ENCODE peak calls at places on chromosomes 5 and 9, in four cellular contexts. D, K, N and T are unnamed samples.

GRCh38 chr5:132008961-132009680 is 2.3 kb downstream of the ACSL6 start:
- DNase-seq in K (no peak), D (no peak), N (no peak), T (peak)

GRCh38 chr5:23112237-23112636 is 259.1 kb upstream of the CDH12 start:
- DNase-seq in D (no peak), K (no peak), N (no peak), T (no peak)

GRCh38 chr5:119468286-119468685 is 16.0 kb downstream of the HSD17B4 start:
- DNase-seq in D (no peak), N (no peak), K (no peak), T (no peak)

GRCh38 chr9:4297795-4298254 is 2.0 kb downstream of the GLIS3 start:
- DNase-seq in D (no peak), K (peak), N (peak), T (peak)

GRCh38 chr5:1797109-1797800 is 2.4 kb downstream of the MRPL36 start:
- DNase-seq in K (no peak), D (no peak), N (no peak), T (no peak)

GRCh38 chr5:179288101-179288808 is 57.0 kb downstream of the ADAMTS2 start:
- DNase-seq in K (no peak), N (no peak), D (no peak), T (no peak)

GRCh38 chr9:131627846-131628820 is 82.8 kb downstream of the PRRT1B start:
- DNase-seq in K (no peak), D (no peak), N (peak), T (no peak)

GRCh38 chr5:27020965-27021364 is 17.4 kb downstream of the CDH9 start:
- DNase-seq in K (no peak), D (no peak), N (peak), T (no peak)

GRCh38 chr9:18662320-18662719 is 188.4 kb downstream of the ADAMTSL1 start:
- DNase-seq in N (no peak), D (no peak), K (no peak), T (peak)
- H3K56ac ChIP-seq in N (no peak), D (no peak), K (no peak), T (no peak)

GRCh38 chr9:89012294-89013042 is 21.2 kb downstream of the S1PR3 start:
- DNase-seq in D (no peak), N (no peak), K (no peak), T (peak)
- H3K56ac ChIP-seq in D (no peak), N (no peak), K (no peak), T (no peak)

GRCh38 chr5:139641116-139642080 is 6.8 kb upstream of the CXXC5 start:
- DNase-seq in D (peak), N (no peak), K (no peak), T (no peak)
- H3K56ac ChIP-seq in D (no peak), N (no peak), K (no peak), T (peak)

GRCh38 chr5:143279698-143280097 is 123.8 kb downstream of the NR3C1 start:
- DNase-seq in D (no peak), K (peak), N (peak), T (peak)

GRCh38 chr5:143275871-143276363 is 127.6 kb downstream of the NR3C1 start:
- DNase-seq in D (no peak), N (no peak), K (no peak), T (no peak)

GRCh38 chr5:143274952-143275351 is 128.5 kb downstream of the NR3C1 start:
- DNase-seq in K (no peak), N (no peak), D (no peak), T (no peak)

GRCh38 chr5:143277536-143277935 is 126.0 kb downstream of the NR3C1 start:
- DNase-seq in K (no peak), D (no peak), N (no peak), T (no peak)
- H3K56ac ChIP-seq in K (no peak), D (no peak), N (no peak), T (no peak)

GRCh38 chr5:121725450-121725849 is 126.2 kb upstream of the FTMT start:
- DNase-seq in D (no peak), N (no peak), K (no peak), T (no peak)
- H3K56ac ChIP-seq in D (no peak), N (no peak), K (no peak), T (no peak)

DNA sequence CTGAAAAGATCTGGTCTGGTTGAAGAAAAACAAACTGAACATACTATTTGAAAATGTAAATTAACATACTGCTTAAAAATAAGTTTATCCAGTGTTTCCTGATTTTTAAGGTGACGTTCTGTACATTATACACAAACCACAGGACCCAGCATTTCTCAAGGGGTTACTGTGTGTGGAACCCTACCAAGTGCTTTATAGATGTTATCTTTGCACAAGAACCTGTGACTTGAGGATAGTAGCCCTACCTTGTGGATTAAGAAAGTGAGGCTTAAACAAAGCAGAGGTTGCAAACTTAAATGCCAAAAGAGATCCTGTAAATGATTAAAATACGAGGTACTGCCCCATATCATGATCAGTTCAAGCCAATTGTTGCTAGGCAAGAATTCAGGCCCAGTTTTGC is 4.7 kb downstream of the KLF9 start:
- DNase-seq in N (no peak), D (no peak), K (no peak), T (no peak)
- H3K56ac ChIP-seq in N (no peak), D (no peak), K (no peak), T (no peak)

GRCh38 chr5:155665371-155665770 is 651.8 kb downstream of the KIF4B start:
- DNase-seq in D (no peak), K (no peak), N (no peak), T (peak)
- H3K56ac ChIP-seq in D (no peak), K (no peak), N (no peak), T (no peak)